ENCODE peak calls at places on chromosomes 7 and 10, in nine cellular contexts. One of them, this sample, is unnamed.

GRCh38 chr7:123351027-123351426 is 151.3 kb upstream of the SLC13A1 start:
- DNase-seq in Daoy: no peak
- DNase-seq in KG1: no peak
- DNase-seq in activated T-cell treated with anti-CD3 and anti-CD28 coated beads, Interleukin-2, amount 50 U/mL, for 48 hours: no peak
- DNase-seq in amniotic epithelial cell: no peak
- DNase-seq in psoas muscle: no peak
- DNase-seq in hepatocyte: no peak
- DNase-seq in cardiac muscle cell: no peak
- DNase-seq in midbrain: no peak
- DNase-seq in this sample: no peak

GRCh38 chr10:133162910-133163856 is 3.2 kb downstream of the KNDC1 start:
- DNase-seq in Daoy: no peak
- DNase-seq in psoas muscle: peak
- DNase-seq in activated T-cell treated with anti-CD3 and anti-CD28 coated beads, Interleukin-2, amount 50 U/mL, for 48 hours: no peak
- DNase-seq in cardiac muscle cell: no peak
- DNase-seq in midbrain: peak
- DNase-seq in KG1: no peak
- DNase-seq in hepatocyte: no peak
- DNase-seq in amniotic epithelial cell: no peak
- DNase-seq in this sample: peak

GRCh38 chr10:1048349-1048731 is 579 bp downstream of the IDI1 start:
- DNase-seq in KG1: no peak
- DNase-seq in amniotic epithelial cell: no peak
- DNase-seq in hepatocyte: no peak
- DNase-seq in cardiac muscle cell: no peak
- DNase-seq in Daoy: no peak
- DNase-seq in midbrain: peak
- DNase-seq in psoas muscle: peak
- DNase-seq in activated T-cell treated with anti-CD3 and anti-CD28 coated beads, Interleukin-2, amount 50 U/mL, for 48 hours: no peak
- DNase-seq in this sample: peak

GRCh38 chr10:118939216-118940007 is 90.1 kb upstream of the NANOS1 start:
- DNase-seq in KG1: no peak
- DNase-seq in cardiac muscle cell: no peak
- DNase-seq in amniotic epithelial cell: peak
- DNase-seq in hepatocyte: no peak
- DNase-seq in activated T-cell treated with anti-CD3 and anti-CD28 coated beads, Interleukin-2, amount 50 U/mL, for 48 hours: no peak
- DNase-seq in Daoy: no peak
- DNase-seq in psoas muscle: no peak
- DNase-seq in midbrain: no peak
- DNase-seq in this sample: no peak

GRCh38 chr10:30697806-30698205 is 68.3 kb upstream of the LYZL2 start:
- DNase-seq in hepatocyte: no peak
- DNase-seq in amniotic epithelial cell: no peak
- DNase-seq in midbrain: no peak
- DNase-seq in Daoy: no peak
- DNase-seq in KG1: no peak
- DNase-seq in cardiac muscle cell: no peak
- DNase-seq in psoas muscle: no peak
- DNase-seq in activated T-cell treated with anti-CD3 and anti-CD28 coated beads, Interleukin-2, amount 50 U/mL, for 48 hours: peak
- DNase-seq in this sample: no peak

GRCh38 chr10:66767707-66768106 is 158.1 kb upstream of the LRRTM3 start:
- DNase-seq in amniotic epithelial cell: no peak
- DNase-seq in midbrain: no peak
- DNase-seq in psoas muscle: no peak
- DNase-seq in Daoy: no peak
- DNase-seq in activated T-cell treated with anti-CD3 and anti-CD28 coated beads, Interleukin-2, amount 50 U/mL, for 48 hours: no peak
- DNase-seq in hepatocyte: no peak
- DNase-seq in cardiac muscle cell: no peak
- DNase-seq in KG1: no peak
- DNase-seq in this sample: no peak

GRCh38 chr7:65002972-65003585 is 3.4 kb downstream of the ERV3-1 start:
- DNase-seq in cardiac muscle cell: no peak
- DNase-seq in midbrain: no peak
- DNase-seq in Daoy: no peak
- DNase-seq in psoas muscle: no peak
- DNase-seq in hepatocyte: no peak
- DNase-seq in KG1: no peak
- DNase-seq in amniotic epithelial cell: no peak
- DNase-seq in activated T-cell treated with anti-CD3 and anti-CD28 coated beads, Interleukin-2, amount 50 U/mL, for 48 hours: no peak
- DNase-seq in this sample: no peak

GRCh38 chr7:36315309-36315948 is 74.2 kb upstream of the ANLN start:
- DNase-seq in amniotic epithelial cell: peak
- DNase-seq in psoas muscle: no peak
- DNase-seq in KG1: no peak
- DNase-seq in midbrain: no peak
- DNase-seq in activated T-cell treated with anti-CD3 and anti-CD28 coated beads, Interleukin-2, amount 50 U/mL, for 48 hours: no peak
- DNase-seq in hepatocyte: no peak
- DNase-seq in cardiac muscle cell: no peak
- DNase-seq in Daoy: no peak
- DNase-seq in this sample: no peak

GRCh38 chr10:7546365-7546967 is 120.3 kb downstream of the ITIH5 start:
- DNase-seq in cardiac muscle cell: no peak
- DNase-seq in Daoy: peak
- DNase-seq in hepatocyte: no peak
- DNase-seq in midbrain: no peak
- DNase-seq in activated T-cell treated with anti-CD3 and anti-CD28 coated beads, Interleukin-2, amount 50 U/mL, for 48 hours: no peak
- DNase-seq in psoas muscle: no peak
- DNase-seq in amniotic epithelial cell: no peak
- DNase-seq in KG1: no peak
- DNase-seq in this sample: no peak

GRCh38 chr10:99941942-99942835 is 67.6 kb downstream of the DNMBP start:
- DNase-seq in psoas muscle: no peak
- DNase-seq in midbrain: no peak
- DNase-seq in activated T-cell treated with anti-CD3 and anti-CD28 coated beads, Interleukin-2, amount 50 U/mL, for 48 hours: no peak
- DNase-seq in amniotic epithelial cell: peak
- DNase-seq in hepatocyte: no peak
- DNase-seq in cardiac muscle cell: peak
- DNase-seq in Daoy: no peak
- DNase-seq in KG1: no peak
- DNase-seq in this sample: no peak

GRCh38 chr10:69893271-69893900 is 91.7 kb downstream of the COL13A1 start:
- DNase-seq in midbrain: no peak
- DNase-seq in activated T-cell treated with anti-CD3 and anti-CD28 coated beads, Interleukin-2, amount 50 U/mL, for 48 hours: no peak
- DNase-seq in Daoy: no peak
- DNase-seq in hepatocyte: no peak
- DNase-seq in amniotic epithelial cell: no peak
- DNase-seq in KG1: no peak
- DNase-seq in psoas muscle: no peak
- DNase-seq in cardiac muscle cell: no peak
- DNase-seq in this sample: no peak

GRCh38 chr7:80851896-80852476 is 66.9 kb downstream of the SEMA3C start:
- DNase-seq in Daoy: peak
- DNase-seq in activated T-cell treated with anti-CD3 and anti-CD28 coated beads, Interleukin-2, amount 50 U/mL, for 48 hours: no peak
- DNase-seq in midbrain: no peak
- DNase-seq in KG1: no peak
- DNase-seq in cardiac muscle cell: no peak
- DNase-seq in psoas muscle: no peak
- DNase-seq in amniotic epithelial cell: peak
- DNase-seq in hepatocyte: peak
- DNase-seq in this sample: no peak

GRCh38 chr7:147535619-147536200 is 1054.9 kb upstream of the C7orf33 start:
- DNase-seq in hepatocyte: peak
- DNase-seq in cardiac muscle cell: no peak
- DNase-seq in KG1: no peak
- DNase-seq in activated T-cell treated with anti-CD3 and anti-CD28 coated beads, Interleukin-2, amount 50 U/mL, for 48 hours: no peak
- DNase-seq in amniotic epithelial cell: peak
- DNase-seq in psoas muscle: no peak
- DNase-seq in midbrain: no peak
- DNase-seq in Daoy: no peak
- DNase-seq in this sample: no peak

GRCh38 chr7:74480861-74481417 is 27.2 kb downstream of the GTF2IRD1 start:
- DNase-seq in hepatocyte: peak
- DNase-seq in midbrain: no peak
- DNase-seq in psoas muscle: peak
- DNase-seq in amniotic epithelial cell: peak
- DNase-seq in Daoy: peak
- DNase-seq in cardiac muscle cell: no peak
- DNase-seq in activated T-cell treated with anti-CD3 and anti-CD28 coated beads, Interleukin-2, amount 50 U/mL, for 48 hours: no peak
- DNase-seq in KG1: no peak
- DNase-seq in this sample: peak

GRCh38 chr10:60606343-60607080 is 171.8 kb upstream of the CDK1 start:
- DNase-seq in psoas muscle: no peak
- DNase-seq in activated T-cell treated with anti-CD3 and anti-CD28 coated beads, Interleukin-2, amount 50 U/mL, for 48 hours: no peak
- DNase-seq in KG1: no peak
- DNase-seq in cardiac muscle cell: peak
- DNase-seq in midbrain: no peak
- DNase-seq in amniotic epithelial cell: peak
- DNase-seq in hepatocyte: peak
- DNase-seq in Daoy: peak
- DNase-seq in this sample: no peak

GRCh38 chr7:128119036-128119435 is 87.8 kb upstream of the LRRC4 start:
- DNase-seq in KG1: no peak
- DNase-seq in psoas muscle: no peak
- DNase-seq in amniotic epithelial cell: no peak
- DNase-seq in hepatocyte: no peak
- DNase-seq in activated T-cell treated with anti-CD3 and anti-CD28 coated beads, Interleukin-2, amount 50 U/mL, for 48 hours: no peak
- DNase-seq in Daoy: no peak
- DNase-seq in cardiac muscle cell: no peak
- DNase-seq in midbrain: no peak
- DNase-seq in this sample: no peak

GRCh38 chr7:157228864-157229422 is 90.2 kb downstream of the UBE3C start:
- DNase-seq in KG1: no peak
- DNase-seq in cardiac muscle cell: peak
- DNase-seq in Daoy: peak
- DNase-seq in activated T-cell treated with anti-CD3 and anti-CD28 coated beads, Interleukin-2, amount 50 U/mL, for 48 hours: no peak
- DNase-seq in hepatocyte: peak
- DNase-seq in amniotic epithelial cell: peak
- DNase-seq in psoas muscle: no peak
- DNase-seq in midbrain: no peak
- DNase-seq in this sample: no peak

GRCh38 chr7:44935583-44935982 is 43.2 kb downstream of the MYO1G start:
- DNase-seq in KG1: no peak
- DNase-seq in amniotic epithelial cell: no peak
- DNase-seq in hepatocyte: no peak
- DNase-seq in Daoy: no peak
- DNase-seq in cardiac muscle cell: no peak
- DNase-seq in midbrain: no peak
- DNase-seq in psoas muscle: no peak
- DNase-seq in activated T-cell treated with anti-CD3 and anti-CD28 coated beads, Interleukin-2, amount 50 U/mL, for 48 hours: no peak
- DNase-seq in this sample: no peak

GRCh38 chr10:13056461-13057077 is 43.4 kb upstream of the OPTN start:
- DNase-seq in midbrain: no peak
- DNase-seq in hepatocyte: peak
- DNase-seq in KG1: no peak
- DNase-seq in psoas muscle: no peak
- DNase-seq in activated T-cell treated with anti-CD3 and anti-CD28 coated beads, Interleukin-2, amount 50 U/mL, for 48 hours: no peak
- DNase-seq in Daoy: peak
- DNase-seq in amniotic epithelial cell: no peak
- DNase-seq in cardiac muscle cell: peak
- DNase-seq in this sample: no peak

GRCh38 chr10:33237736-33238624 is 96.5 kb downstream of the NRP1 start:
- DNase-seq in activated T-cell treated with anti-CD3 and anti-CD28 coated beads, Interleukin-2, amount 50 U/mL, for 48 hours: no peak
- DNase-seq in cardiac muscle cell: no peak
- DNase-seq in psoas muscle: no peak
- DNase-seq in hepatocyte: peak
- DNase-seq in midbrain: no peak
- DNase-seq in KG1: no peak
- DNase-seq in Daoy: peak
- DNase-seq in amniotic epithelial cell: peak
- DNase-seq in this sample: no peak

GRCh38 chr10:45514283-45515270 is 140.6 kb downstream of the ALOX5 start:
- DNase-seq in hepatocyte: no peak
- DNase-seq in Daoy: no peak
- DNase-seq in activated T-cell treated with anti-CD3 and anti-CD28 coated beads, Interleukin-2, amount 50 U/mL, for 48 hours: no peak
- DNase-seq in amniotic epithelial cell: no peak
- DNase-seq in KG1: no peak
- DNase-seq in psoas muscle: no peak
- DNase-seq in midbrain: peak
- DNase-seq in cardiac muscle cell: no peak
- DNase-seq in this sample: peak

GRCh38 chr10:25725917-25726716 is 207.9 kb upstream of the MYO3A start:
- DNase-seq in Daoy: peak
- DNase-seq in psoas muscle: no peak
- DNase-seq in hepatocyte: peak
- DNase-seq in midbrain: peak
- DNase-seq in activated T-cell treated with anti-CD3 and anti-CD28 coated beads, Interleukin-2, amount 50 U/mL, for 48 hours: no peak
- DNase-seq in KG1: peak
- DNase-seq in amniotic epithelial cell: peak
- DNase-seq in cardiac muscle cell: peak
- DNase-seq in this sample: no peak

GRCh38 chr7:156034397-156034796 is 222.1 kb upstream of the SHH start:
- DNase-seq in psoas muscle: no peak
- DNase-seq in cardiac muscle cell: no peak
- DNase-seq in amniotic epithelial cell: no peak
- DNase-seq in activated T-cell treated with anti-CD3 and anti-CD28 coated beads, Interleukin-2, amount 50 U/mL, for 48 hours: no peak
- DNase-seq in KG1: peak
- DNase-seq in hepatocyte: no peak
- DNase-seq in Daoy: peak
- DNase-seq in midbrain: no peak
- DNase-seq in this sample: no peak

GRCh38 chr10:103734731-103735130 is 120.6 kb downstream of the SH3PXD2A start:
- DNase-seq in midbrain: no peak
- DNase-seq in amniotic epithelial cell: peak
- DNase-seq in hepatocyte: no peak
- DNase-seq in psoas muscle: no peak
- DNase-seq in cardiac muscle cell: no peak
- DNase-seq in activated T-cell treated with anti-CD3 and anti-CD28 coated beads, Interleukin-2, amount 50 U/mL, for 48 hours: no peak
- DNase-seq in Daoy: no peak
- DNase-seq in KG1: no peak
- DNase-seq in this sample: no peak

GRCh38 chr7:137987968-137988367 is 13.9 kb downstream of the CREB3L2 start:
- DNase-seq in cardiac muscle cell: no peak
- DNase-seq in midbrain: no peak
- DNase-seq in psoas muscle: no peak
- DNase-seq in activated T-cell treated with anti-CD3 and anti-CD28 coated beads, Interleukin-2, amount 50 U/mL, for 48 hours: no peak
- DNase-seq in Daoy: no peak
- DNase-seq in hepatocyte: no peak
- DNase-seq in amniotic epithelial cell: no peak
- DNase-seq in KG1: no peak
- DNase-seq in this sample: no peak

GRCh38 chr7:133753513-133753912 is 373.6 kb upstream of the LRGUK start:
- DNase-seq in midbrain: no peak
- DNase-seq in amniotic epithelial cell: no peak
- DNase-seq in cardiac muscle cell: no peak
- DNase-seq in psoas muscle: no peak
- DNase-seq in activated T-cell treated with anti-CD3 and anti-CD28 coated beads, Interleukin-2, amount 50 U/mL, for 48 hours: no peak
- DNase-seq in KG1: no peak
- DNase-seq in Daoy: no peak
- DNase-seq in hepatocyte: peak
- DNase-seq in this sample: no peak

GRCh38 chr7:150430465-150431085 is 19.9 kb upstream of the GIMAP8 start:
- DNase-seq in hepatocyte: no peak
- DNase-seq in midbrain: no peak
- DNase-seq in KG1: no peak
- DNase-seq in Daoy: no peak
- DNase-seq in activated T-cell treated with anti-CD3 and anti-CD28 coated beads, Interleukin-2, amount 50 U/mL, for 48 hours: peak
- DNase-seq in psoas muscle: no peak
- DNase-seq in amniotic epithelial cell: no peak
- DNase-seq in cardiac muscle cell: no peak
- DNase-seq in this sample: no peak

GRCh38 chr7:155119801-155120382 is 49.8 kb downstream of the HTR5A start:
- DNase-seq in hepatocyte: no peak
- DNase-seq in Daoy: peak
- DNase-seq in cardiac muscle cell: no peak
- DNase-seq in KG1: no peak
- DNase-seq in activated T-cell treated with anti-CD3 and anti-CD28 coated beads, Interleukin-2, amount 50 U/mL, for 48 hours: no peak
- DNase-seq in midbrain: no peak
- DNase-seq in amniotic epithelial cell: no peak
- DNase-seq in psoas muscle: no peak
- DNase-seq in this sample: no peak

GRCh38 chr10:12902135-12902572 is 99.4 kb downstream of the CCDC3 start:
- DNase-seq in amniotic epithelial cell: peak
- DNase-seq in psoas muscle: no peak
- DNase-seq in Daoy: peak
- DNase-seq in midbrain: peak
- DNase-seq in KG1: peak
- DNase-seq in activated T-cell treated with anti-CD3 and anti-CD28 coated beads, Interleukin-2, amount 50 U/mL, for 48 hours: peak
- DNase-seq in hepatocyte: peak
- DNase-seq in cardiac muscle cell: peak
- DNase-seq in this sample: no peak

GRCh38 chr7:66758964-66759628 is 18.6 kb downstream of the RABGEF1 start:
- DNase-seq in psoas muscle: peak
- DNase-seq in midbrain: no peak
- DNase-seq in Daoy: no peak
- DNase-seq in amniotic epithelial cell: no peak
- DNase-seq in hepatocyte: no peak
- DNase-seq in activated T-cell treated with anti-CD3 and anti-CD28 coated beads, Interleukin-2, amount 50 U/mL, for 48 hours: peak
- DNase-seq in cardiac muscle cell: no peak
- DNase-seq in KG1: no peak
- DNase-seq in this sample: peak

GRCh38 chr7:39531818-39532217 is 34.4 kb upstream of the YAE1 start:
- DNase-seq in activated T-cell treated with anti-CD3 and anti-CD28 coated beads, Interleukin-2, amount 50 U/mL, for 48 hours: no peak
- DNase-seq in amniotic epithelial cell: no peak
- DNase-seq in psoas muscle: no peak
- DNase-seq in KG1: no peak
- DNase-seq in cardiac muscle cell: no peak
- DNase-seq in hepatocyte: no peak
- DNase-seq in Daoy: no peak
- DNase-seq in midbrain: no peak
- DNase-seq in this sample: no peak